ENCODE peak calls at places on chromosomes 13 and 19, in six cellular contexts. S is heart right ventricle; H is uterus; Z is body of pancreas; D is psoas muscle; A is CD4-positive, alpha-beta memory T cell. N is an unnamed sample. For H3K36me3 and H3K27me3, the result is how much of the 10 kb centered on the place peaks cover.

GRCh38 chr13:57345526-57345925 is 178.5 kb downstream of the PRR20E start:
- DNase-seq in S (no peak), H (no peak), Z (no peak), D (no peak), A (no peak), N (no peak)

GRCh38 chr13:48542581-48543341 is 9.9 kb upstream of the RCBTB2 start:
- DNase-seq in S (peak), H (peak), Z (peak), D (peak), A (no peak), N (no peak)

GRCh38 chr13:75635101-75635620 is 969 bp upstream of the LMO7 start:
- DNase-seq in S (no peak), H (no peak), Z (no peak), D (no peak), A (peak), N (no peak)

GRCh38 chr19:32063601-32064000 is 281.8 kb upstream of the ZNF507 start:
- DNase-seq in S (peak), H (peak), Z (no peak), D (no peak), A (no peak), N (no peak)

GRCh38 chr19:32606289-32606688 is 25.3 kb downstream of the PDCD5 start:
- DNase-seq in S (no peak), H (no peak), Z (no peak), D (no peak), A (no peak), N (no peak)

GRCh38 chr13:33213024-33213795 is 72.3 kb downstream of the STARD13 start:
- DNase-seq in S (no peak), H (no peak), Z (no peak), D (no peak), A (no peak), N (no peak)

GRCh38 chr13:26923824-26924605 is 163.4 kb upstream of the GPR12 start:
- DNase-seq in S (no peak), H (no peak), Z (no peak), D (no peak), A (no peak), N (no peak)

GRCh38 chr19:38012944-38013343 is 105.9 kb downstream of the SIPA1L3 start:
- DNase-seq in S (no peak), H (no peak), Z (no peak), D (no peak), A (no peak), N (no peak)

GRCh38 chr19:41997851-41998229 is 3.8 kb upstream of the ATP1A3 start:
- DNase-seq in S (no peak), H (no peak), Z (no peak), D (no peak), A (no peak), N (no peak)

GRCh38 chr19:44643605-44644390 is at the start of gene PVR:
- DNase-seq in S (peak), H (peak), Z (peak), D (peak), A (no peak), N (no peak)

GRCh38 chr13:30736461-30736860 is 1.1 kb downstream of the ALOX5AP start:
- DNase-seq in S (no peak), H (no peak), Z (no peak), D (no peak), A (no peak), N (no peak)
- H3K4me3 ChIP-seq in S (no peak), H (no peak), Z (no peak), D (no peak), A (peak), N (no peak)

GRCh38 chr19:11131471-11131870 is 24.1 kb downstream of the SPC24 start:
- DNase-seq in S (no peak), H (no peak), Z (no peak), D (no peak), A (no peak), N (no peak)

GRCh38 chr19:11130824-11131455 is 24.6 kb downstream of the SPC24 start:
- DNase-seq in S (peak), H (peak), Z (peak), D (peak), A (peak), N (no peak)

GRCh38 chr19:11127905-11128304 is 27.7 kb downstream of the SPC24 start:
- DNase-seq in S (no peak), H (no peak), Z (no peak), D (no peak), A (no peak), N (no peak)

GRCh38 chr19:11123076-11123567 is 32.5 kb downstream of the SPC24 start:
- DNase-seq in S (no peak), H (no peak), Z (no peak), D (no peak), A (no peak), N (no peak)

GRCh38 chr19:11125994-11126685 is 29.4 kb downstream of the SPC24 start:
- DNase-seq in S (peak), H (peak), Z (peak), D (peak), A (peak), N (no peak)
- H3K36me3 ChIP-seq in S (under half), H (under half), Z (under half), D (half or more), A (under half), N (under half)

DNA sequence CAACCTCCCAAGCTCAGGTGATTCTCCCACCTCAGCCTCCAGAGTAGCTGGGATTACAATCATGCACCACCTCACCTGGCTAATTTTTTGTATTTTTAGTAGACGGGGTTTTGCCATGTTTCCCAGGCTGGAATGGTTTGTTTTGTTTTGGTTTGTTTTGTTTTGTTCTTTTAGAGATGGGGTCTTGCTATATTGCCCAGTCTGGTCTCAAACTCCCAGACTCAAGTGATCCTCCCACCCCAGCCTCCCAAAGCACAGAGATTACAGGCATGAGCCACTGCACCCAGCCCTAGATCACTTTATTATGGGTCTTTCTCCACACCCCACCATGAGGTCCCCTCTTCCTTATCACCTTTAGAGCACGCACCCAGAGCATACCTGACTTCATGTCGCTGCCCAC is 8.0 kb upstream of the KRTDAP start:
- DNase-seq in S (no peak), H (no peak), Z (no peak), D (no peak), A (no peak), N (no peak)
- H3K27me3 ChIP-seq in S (under half), H (under half), Z (under half), D (under half), A (under half), N (under half)

GRCh38 chr19:35116085-35116801 is 620 bp downstream of the FXYD3 start:
- DNase-seq in S (no peak), H (no peak), Z (peak), D (no peak), A (no peak), N (no peak)

GRCh38 chr19:35117017-35117570 is 1.5 kb downstream of the FXYD3 start:
- DNase-seq in S (no peak), H (no peak), Z (no peak), D (no peak), A (no peak), N (no peak)

GRCh38 chr19:35115538-35115951 is at the start of gene FXYD3:
- DNase-seq in S (no peak), H (no peak), Z (no peak), D (no peak), A (no peak), N (no peak)

GRCh38 chr19:35112995-35113693 is 2.5 kb upstream of the FXYD3 start:
- DNase-seq in S (no peak), H (no peak), Z (no peak), D (no peak), A (no peak), N (no peak)

DNA sequence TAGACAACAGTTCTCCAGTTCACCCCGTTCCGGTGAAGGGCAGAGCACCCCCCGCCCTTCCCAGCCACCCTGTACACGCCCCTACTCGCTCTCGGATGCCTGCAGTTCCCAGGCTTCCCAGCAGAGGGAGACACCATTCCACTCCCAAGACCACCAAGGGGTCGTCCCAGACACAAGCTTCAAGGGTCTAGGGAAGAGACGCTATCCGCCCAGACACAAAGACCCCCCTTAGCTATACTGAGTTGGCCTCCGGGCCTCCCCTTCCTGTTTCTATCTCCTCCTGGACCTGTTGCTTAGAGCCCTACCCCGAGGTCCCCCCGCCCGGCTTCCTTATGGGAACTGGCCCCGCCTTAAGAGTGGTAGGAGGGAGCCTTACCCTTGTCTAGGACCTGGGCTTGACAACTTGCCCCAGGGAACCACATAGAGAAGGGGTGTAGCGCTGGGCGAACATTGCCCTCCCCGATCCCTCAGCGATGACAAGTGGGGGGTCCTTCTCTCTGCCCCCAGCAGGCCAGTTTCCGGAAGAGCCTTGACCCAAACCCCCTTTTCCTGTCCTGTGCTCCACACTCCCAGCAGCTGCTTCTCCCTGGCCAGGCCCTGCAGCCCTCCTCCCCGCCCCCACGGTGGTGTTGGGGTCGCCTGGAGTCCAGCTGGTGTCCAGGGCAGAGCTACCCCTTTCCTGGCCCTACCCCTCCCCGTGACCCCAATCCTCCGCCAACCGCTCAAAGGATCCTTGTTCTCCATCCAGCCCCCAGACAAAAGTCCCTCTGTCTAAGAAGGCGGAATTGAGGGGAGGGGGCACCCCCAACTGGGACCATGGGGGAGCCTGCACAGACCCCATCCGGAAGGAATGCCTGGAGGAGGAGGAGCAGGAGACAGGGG is 726 bp upstream of the FXYD3 start:
- DNase-seq in S (peak), H (peak), Z (peak), D (peak), A (peak), N (no peak)
- H3K4me3 ChIP-seq in S (peak), H (peak), Z (no peak), D (peak), A (no peak), N (no peak)

GRCh38 chr19:1224047-1224825 is 13.6 kb downstream of the CBARP start:
- DNase-seq in S (no peak), H (no peak), Z (no peak), D (no peak), A (no peak), N (no peak)

GRCh38 chr19:1223018-1223855 is 14.6 kb downstream of the CBARP start:
- DNase-seq in S (no peak), H (no peak), Z (no peak), D (no peak), A (no peak), N (no peak)

GRCh38 chr19:1225451-1226226 is 12.2 kb downstream of the CBARP start:
- DNase-seq in S (no peak), H (no peak), Z (no peak), D (no peak), A (no peak), N (no peak)

GRCh38 chr19:1226227-1226518 is 11.6 kb downstream of the CBARP start:
- DNase-seq in S (no peak), H (no peak), Z (no peak), D (no peak), A (no peak), N (no peak)

GRCh38 chr19:1224847-1225246 is 13.0 kb downstream of the CBARP start:
- DNase-seq in S (no peak), H (no peak), Z (no peak), D (no peak), A (no peak), N (no peak)
- H3K36me3 ChIP-seq in S (under half), H (under half), Z (under half), D (half or more), A (under half), N (under half)

GRCh38 chr13:44976949-44977583 is 12.2 kb downstream of the NUFIP1 start:
- DNase-seq in S (no peak), H (no peak), Z (peak), D (no peak), A (no peak), N (no peak)

GRCh38 chr13:44972956-44973581 is 16.2 kb downstream of the NUFIP1 start:
- DNase-seq in S (no peak), H (no peak), Z (no peak), D (no peak), A (no peak), N (no peak)

GRCh38 chr13:44974056-44974798 is 15.0 kb downstream of the NUFIP1 start:
- DNase-seq in S (no peak), H (no peak), Z (peak), D (no peak), A (no peak), N (no peak)

GRCh38 chr13:44978328-44978727 is 10.9 kb downstream of the NUFIP1 start:
- DNase-seq in S (no peak), H (no peak), Z (no peak), D (no peak), A (no peak), N (no peak)

GRCh38 chr13:44976196-44976595 is 13.1 kb downstream of the NUFIP1 start:
- DNase-seq in S (no peak), H (no peak), Z (no peak), D (no peak), A (no peak), N (no peak)
- H3K27me3 ChIP-seq in S (under half), H (under half), Z (under half), D (under half), A (under half), N (under half)

GRCh38 chr13:28718186-28718537 is 608 bp downstream of the SLC46A3 start:
- DNase-seq in S (no peak), H (no peak), Z (no peak), D (no peak), A (no peak), N (no peak)

GRCh38 chr13:28718538-28719226 is at the start of gene SLC46A3:
- DNase-seq in S (peak), H (peak), Z (peak), D (peak), A (peak), N (peak)

GRCh38 chr13:28714651-28715050 is 4.1 kb downstream of the SLC46A3 start:
- DNase-seq in S (no peak), H (no peak), Z (no peak), D (no peak), A (no peak), N (no peak)

GRCh38 chr13:28717170-28717569 is 1.6 kb downstream of the SLC46A3 start:
- DNase-seq in S (no peak), H (no peak), Z (no peak), D (no peak), A (no peak), N (no peak)

DNA sequence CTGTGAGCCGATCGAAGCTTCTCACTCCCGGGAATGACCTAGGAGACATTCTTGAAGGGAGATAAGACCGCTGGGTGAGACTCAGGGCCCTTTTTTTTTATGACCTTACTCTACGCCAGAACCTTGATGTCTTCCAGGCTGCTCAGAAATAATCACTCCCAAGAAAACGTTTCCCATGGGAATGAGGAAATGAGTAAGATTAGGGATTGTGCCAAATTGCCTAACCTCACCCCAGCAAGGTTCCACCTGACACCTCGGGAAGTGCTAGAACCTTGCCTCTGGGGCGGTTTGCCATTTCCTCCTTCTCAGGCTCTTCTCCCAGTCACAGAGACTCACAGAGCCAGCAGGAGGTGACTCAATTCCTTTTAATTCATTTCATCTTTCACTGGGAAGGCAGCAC is 2.3 kb downstream of the SLC46A3 start:
- DNase-seq in S (no peak), H (peak), Z (peak), D (peak), A (no peak), N (peak)
- H3K4me3 ChIP-seq in S (peak), H (no peak), Z (no peak), D (no peak), A (no peak), N (no peak)

DNA sequence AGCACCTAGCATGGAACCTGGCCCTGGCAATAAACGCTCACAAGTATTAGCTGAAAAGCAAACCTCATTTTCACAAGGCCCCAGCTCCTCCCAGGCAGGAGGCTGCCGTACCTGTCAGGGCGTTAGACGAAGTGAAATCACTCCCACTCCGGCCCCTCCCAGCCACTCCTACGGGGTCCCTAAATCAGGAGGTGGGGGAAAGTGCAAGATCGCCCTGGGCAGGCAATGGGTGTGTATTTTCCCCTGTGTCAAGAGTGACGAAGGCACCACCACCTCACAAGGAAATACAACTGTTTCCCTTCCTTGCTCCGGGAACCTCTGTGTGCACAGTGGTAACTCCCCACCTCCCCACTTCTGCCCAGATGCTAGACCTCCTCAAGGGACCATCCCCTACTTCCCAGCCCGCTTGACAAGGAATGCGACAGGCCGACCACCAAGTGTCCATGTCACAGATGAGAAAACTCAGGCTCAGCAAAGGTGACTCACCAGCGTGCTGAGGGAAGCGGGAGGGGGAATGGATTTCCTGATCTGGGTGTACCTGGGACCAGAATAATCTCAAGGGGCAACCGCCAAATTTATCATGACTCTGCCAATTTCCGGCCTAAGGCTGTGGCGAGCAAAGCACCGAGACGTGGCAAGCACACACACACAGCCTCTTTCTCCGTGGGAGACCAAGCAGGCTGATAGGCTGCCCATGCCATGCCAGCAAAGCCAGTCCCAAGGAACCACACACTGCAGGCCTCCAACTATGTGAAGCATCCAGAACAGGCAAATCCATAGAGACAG is 7.3 kb downstream of the PPP6R1 start:
- DNase-seq in S (no peak), H (no peak), Z (no peak), D (no peak), A (peak), N (no peak)
- H3K36me3 ChIP-seq in S (under half), H (under half), Z (under half), D (under half), A (under half), N (under half)

DNA sequence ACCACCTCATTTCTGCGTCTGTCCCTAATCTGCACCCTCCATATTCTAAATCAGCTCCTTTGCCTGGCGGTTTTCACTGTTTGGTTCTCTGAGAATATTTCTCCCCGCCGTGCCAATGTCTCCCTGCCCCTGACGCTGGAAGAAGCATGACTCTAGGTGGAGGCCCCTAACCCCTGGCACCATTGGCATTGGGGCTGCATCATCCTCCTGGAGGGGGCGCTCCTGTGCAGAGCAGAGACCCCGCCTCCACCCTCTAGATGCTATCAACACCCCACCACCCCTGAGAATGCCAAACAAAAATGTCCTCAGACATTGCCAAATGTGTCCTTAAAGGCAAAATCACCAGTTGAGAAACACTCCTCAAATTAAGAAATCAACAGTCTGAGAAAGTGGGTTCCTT is 6.5 kb downstream of the ZSCAN5B start:
- DNase-seq in S (no peak), H (no peak), Z (no peak), D (no peak), A (no peak), N (no peak)
- H3K27me3 ChIP-seq in S (under half), H (under half), Z (under half), D (under half), A (under half), N (under half)